ENCODE peak calls at places on chromosomes 2 and 18, in five cellular contexts. X is thoracic aorta, N is keratinocyte, K is heart left ventricle, Q is fibroblast of lung. R is an unnamed sample.

GRCh38 chr18:77058186-77058847 is 74.3 kb downstream of the MBP start:
- DNase-seq in X (no peak), N (no peak), K (peak; percentile 82), Q (no peak), R (no peak)

GRCh38 chr2:105802587-105802986 is 57.9 kb downstream of the NCK2 start:
- DNase-seq in X (no peak), N (no peak), K (no peak), Q (no peak), R (no peak)

GRCh38 chr18:63511285-63511684 is 30.9 kb upstream of the SERPINB12 start:
- DNase-seq in X (no peak), N (no peak), K (no peak), Q (peak; percentile 54), R (peak; percentile 72)

GRCh38 chr2:187867165-187867564 is 312.9 kb upstream of the TFPI start:
- DNase-seq in X (no peak), N (no peak), K (no peak), Q (no peak), R (no peak)

GRCh38 chr2:160816916-160817315 is 323.3 kb upstream of the RBMS1 start:
- DNase-seq in X (no peak), N (no peak), K (no peak), Q (peak; percentile 48), R (no peak)

GRCh38 chr18:21000667-21001066 is 110.9 kb downstream of the ROCK1 start:
- DNase-seq in X (no peak), N (peak; percentile 23), K (no peak), Q (peak; percentile 11), R (no peak)

GRCh38 chr2:33412920-33413319 is 63.5 kb upstream of the RASGRP3 start:
- DNase-seq in X (no peak), N (no peak), K (no peak), Q (peak; percentile 80), R (no peak)

GRCh38 chr2:144826105-144826504 is 306.2 kb upstream of the ZEB2 start:
- DNase-seq in X (no peak), N (no peak), K (no peak), Q (no peak), R (no peak)

GRCh38 chr2:42141687-42142475 is 27.3 kb upstream of the EML4 start:
- DNase-seq in X (no peak), N (no peak), K (peak; percentile 65), Q (peak; percentile 95), R (no peak)

GRCh38 chr2:71781695-71782228 is 328.4 kb downstream of the DYSF start:
- DNase-seq in X (no peak), N (no peak), K (no peak), Q (no peak), R (no peak)

GRCh38 chr18:70271742-70272141 is 17.1 kb upstream of the SOCS6 start:
- DNase-seq in X (no peak), N (no peak), K (no peak), Q (no peak), R (no peak)

GRCh38 chr2:181106789-181107418 is 126.5 kb downstream of the UBE2E3 start:
- DNase-seq in X (no peak), N (peak; percentile 26), K (no peak), Q (peak; percentile 95), R (no peak)

GRCh38 chr2:172253190-172254052 is 150.7 kb upstream of the DLX2 start:
- DNase-seq in X (peak; percentile 42), N (peak; percentile 100), K (no peak), Q (peak; percentile 100), R (no peak)

GRCh38 chr2:121721926-121722325 is 14.7 kb downstream of the NIFK start:
- DNase-seq in X (no peak), N (no peak), K (no peak), Q (peak; percentile 78), R (no peak)

GRCh38 chr2:235026137-235026536 is 74.3 kb downstream of the SH3BP4 start:
- DNase-seq in X (no peak), N (peak; percentile 98), K (no peak), Q (peak; percentile 72), R (no peak)

GRCh38 chr2:99404039-99404799 is 67.0 kb downstream of the EIF5B start:
- DNase-seq in X (no peak), N (no peak), K (no peak), Q (no peak), R (no peak)

DNA sequence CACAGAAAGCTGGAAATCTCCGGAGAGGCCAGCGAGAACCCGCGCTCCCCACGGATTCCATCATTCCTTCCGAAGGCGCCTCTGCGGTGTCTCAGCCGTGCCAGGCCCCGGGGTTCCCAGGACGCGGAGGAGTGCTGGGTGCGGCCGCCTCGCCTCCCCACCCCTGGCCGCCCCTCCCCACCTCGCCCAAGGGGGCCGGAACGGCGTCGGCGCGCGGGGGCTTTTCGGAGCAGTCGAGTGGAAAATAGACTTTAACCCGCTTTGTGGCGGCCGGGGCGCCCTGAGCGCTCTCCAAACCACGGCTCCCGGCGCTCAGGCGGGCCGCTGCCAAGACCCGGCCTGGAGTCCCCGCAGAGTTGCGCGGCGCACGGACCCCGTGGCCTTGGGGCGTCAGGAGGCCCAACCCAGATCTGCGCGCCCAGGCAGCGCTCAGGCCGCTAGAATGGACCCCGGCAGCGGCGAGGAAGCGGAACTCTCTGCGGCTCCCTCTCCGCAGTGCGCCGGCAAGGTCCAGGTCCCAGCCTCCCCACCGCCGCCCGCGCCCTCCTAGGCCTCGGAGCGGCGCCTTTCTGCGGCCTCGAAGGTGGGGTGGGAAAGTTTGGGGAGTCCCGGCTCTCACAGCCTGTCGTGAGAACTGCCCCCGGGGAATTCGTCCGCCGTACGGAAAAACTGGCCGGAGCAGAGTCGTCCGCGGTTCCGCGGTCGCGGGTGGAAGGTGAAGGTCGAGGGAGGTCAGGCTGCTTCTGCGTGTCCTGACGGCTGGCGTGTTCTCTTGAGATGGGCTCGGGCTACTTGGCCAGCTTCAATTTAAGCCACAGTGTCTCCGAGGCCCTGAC is 1.2 kb upstream of the EMX1 start:
- DNase-seq in X (no peak), N (no peak), K (no peak), Q (peak; percentile 21), R (no peak)
- H3K4me3 ChIP-seq in X (peak overlapping the region; percentile 66), N (peak overlapping the region; percentile 37), K (peak overlapping the region; percentile 50), Q (no peak overlapping the region), R (peak overlapping the region; percentile 36)

GRCh38 chr2:109174214-109174613 is 45.2 kb downstream of the SH3RF3 start:
- DNase-seq in X (no peak), N (no peak), K (no peak), Q (peak; percentile 31), R (no peak)

GRCh38 chr2:109175350-109175678 is 46.3 kb downstream of the SH3RF3 start:
- DNase-seq in X (no peak), N (no peak), K (no peak), Q (no peak), R (no peak)

GRCh38 chr2:109176489-109176888 is 47.5 kb downstream of the SH3RF3 start:
- DNase-seq in X (no peak), N (no peak), K (no peak), Q (no peak), R (no peak)

GRCh38 chr2:109173311-109174171 is 44.5 kb downstream of the SH3RF3 start:
- DNase-seq in X (peak; percentile 70), N (no peak), K (no peak), Q (peak; percentile 95), R (no peak)

DNA sequence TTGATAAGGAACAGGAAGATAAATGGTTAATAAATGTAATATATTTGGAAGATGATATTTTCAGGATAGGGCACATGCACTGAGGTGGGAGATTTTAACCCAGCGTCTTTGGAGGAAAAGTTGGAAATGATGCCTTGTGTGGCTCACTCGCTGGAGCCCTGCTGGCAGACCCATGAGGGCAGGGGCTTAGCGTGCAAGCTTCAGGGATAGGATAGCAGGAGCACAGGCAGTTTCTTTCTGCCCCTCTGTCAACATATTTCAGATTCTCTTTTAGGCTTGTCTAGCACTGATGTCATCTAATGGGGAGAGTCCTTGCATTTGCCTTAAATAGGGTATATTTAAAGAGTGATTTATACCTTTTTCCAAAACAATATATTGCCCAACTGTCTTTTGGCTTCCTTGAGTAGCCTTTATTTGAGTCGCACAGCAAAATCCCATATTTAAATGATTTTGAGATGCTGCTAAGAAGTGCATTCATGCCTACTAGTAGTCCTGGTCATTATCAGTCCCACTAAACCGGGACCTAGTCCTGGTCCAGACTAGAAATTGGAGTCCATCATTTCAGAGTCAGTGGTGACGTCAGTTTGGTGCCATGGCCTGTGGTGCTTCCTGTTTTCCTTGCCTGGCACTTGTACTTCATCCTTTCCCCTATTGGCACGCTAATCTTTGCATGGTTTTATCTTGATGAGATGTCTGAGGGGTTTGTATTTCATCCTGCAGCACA is 45.8 kb downstream of the SH3RF3 start:
- DNase-seq in X (no peak), N (no peak), K (no peak), Q (peak; percentile 23), R (no peak)
- H3K9me3 ChIP-seq in X (no peaks in the 10 kb centered on the region), N (no peaks in the 10 kb centered on the region), K (no peaks in the 10 kb centered on the region), Q (no peaks in the 10 kb centered on the region), R (no peaks in the 10 kb centered on the region)

DNA sequence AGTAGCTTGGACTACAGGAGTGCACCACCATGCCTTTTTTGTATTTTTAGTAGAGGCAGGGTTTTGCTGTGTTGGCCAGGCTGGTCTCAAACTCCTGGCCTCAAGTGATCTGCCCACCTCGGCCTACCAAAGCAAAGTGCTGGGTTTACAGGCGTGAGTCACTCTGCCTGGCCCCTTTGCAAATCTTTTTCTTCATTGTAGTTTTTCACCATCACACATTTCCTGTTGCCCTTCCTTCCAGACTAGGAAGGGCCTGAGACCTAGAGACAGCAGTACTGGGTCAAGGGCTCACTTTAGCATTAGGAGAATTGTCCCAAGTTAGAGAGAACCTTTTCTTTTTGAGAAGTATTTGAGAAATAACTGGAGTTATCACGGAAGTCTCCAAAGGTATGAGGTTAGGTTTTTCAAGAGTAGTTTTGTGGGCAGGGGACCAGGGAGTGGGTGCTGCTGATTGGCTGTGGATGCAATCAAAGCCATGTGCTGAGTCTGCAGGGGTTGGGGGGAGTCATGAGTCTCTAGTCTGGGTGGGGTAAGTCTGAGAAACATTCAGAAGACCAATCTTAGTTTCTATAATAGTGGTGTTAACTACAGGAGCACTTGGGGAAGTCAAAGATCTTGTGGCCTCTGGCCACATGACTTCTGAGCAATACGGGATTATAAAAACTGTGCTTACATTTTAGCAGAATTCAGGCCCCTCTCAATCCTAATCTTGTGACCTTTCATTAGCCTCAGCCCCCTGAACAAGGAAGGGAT is 23.7 kb downstream of the B3GNT2 start:
- DNase-seq in X (no peak), N (no peak), K (no peak), Q (no peak), R (no peak)
- H3K27ac ChIP-seq in X (peak overlapping the region; percentile 47), N (no peak overlapping the region), K (peak overlapping the region; percentile 60), Q (no peak overlapping the region), R (no peak overlapping the region)

GRCh38 chr18:805755-806110 is 6.3 kb downstream of the YES1 start:
- DNase-seq in X (no peak), N (no peak), K (no peak), Q (no peak), R (no peak)
- H3K4me3 ChIP-seq in X (peak overlapping the region; percentile 8), N (no peak overlapping the region), K (no peak overlapping the region), Q (no peak overlapping the region), R (no peak overlapping the region)

GRCh38 chr2:76684762-76685161 is 837.4 kb downstream of the LRRTM4 start:
- DNase-seq in X (no peak), N (no peak), K (no peak), Q (no peak), R (no peak)

GRCh38 chr2:76678358-76679024 is 843.7 kb downstream of the LRRTM4 start:
- DNase-seq in X (no peak), N (no peak), K (no peak), Q (no peak), R (no peak)

GRCh38 chr2:76675237-76675636 is 846.9 kb downstream of the LRRTM4 start:
- DNase-seq in X (no peak), N (no peak), K (no peak), Q (no peak), R (no peak)

DNA sequence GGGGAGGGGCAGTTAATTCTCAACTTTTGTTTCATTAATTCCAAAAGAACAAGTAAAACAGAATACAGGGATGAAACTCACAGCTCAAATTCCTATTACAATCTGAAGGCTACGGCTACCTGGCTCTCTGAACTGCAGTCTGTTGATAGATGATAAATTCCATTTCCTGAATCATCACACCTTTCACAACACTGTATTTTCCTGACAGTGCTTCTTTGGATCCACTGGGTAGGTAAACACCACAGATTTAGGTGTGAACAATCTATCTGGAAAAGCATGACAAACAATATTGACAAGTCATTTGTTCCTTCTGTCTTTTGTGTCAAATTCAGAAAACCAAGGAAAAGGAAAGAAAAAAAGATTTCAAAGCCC is 843.2 kb downstream of the LRRTM4 start:
- DNase-seq in X (no peak), N (no peak), K (no peak), Q (no peak), R (no peak)
- H3K9me3 ChIP-seq in X (no peaks in the 10 kb centered on the region), N (no peaks in the 10 kb centered on the region), K (no peaks in the 10 kb centered on the region), Q (no peaks in the 10 kb centered on the region), R (no peaks in the 10 kb centered on the region)

R was measured in iPS DF 6.9.